ENCODE peak calls at places on chromosome 18, in four cellular contexts. One of them, this sample, is unnamed.

GRCh38 chr18:76679877-76680276 is 142.5 kb upstream of the ZNF236 start:
- DNase-seq in mammary epithelial cell: no peak
- DNase-seq in heart right ventricle: no peak
- DNase-seq in RWPE1: no peak
- DNase-seq in this sample: no peak

GRCh38 chr18:25164837-25165791 is 186.9 kb downstream of the ZNF521 start:
- DNase-seq in RWPE1: no peak
- DNase-seq in mammary epithelial cell: peak; percentile 6
- DNase-seq in heart right ventricle: no peak
- DNase-seq in this sample: no peak

GRCh38 chr18:57529151-57529550 is 57.4 kb downstream of the FECH start:
- DNase-seq in mammary epithelial cell: no peak
- DNase-seq in heart right ventricle: no peak
- DNase-seq in RWPE1: no peak
- DNase-seq in this sample: no peak

GRCh38 chr18:9135912-9136314 is 668 bp upstream of the ANKRD12 start:
- DNase-seq in mammary epithelial cell: peak; percentile 56
- DNase-seq in RWPE1: peak; percentile 37
- DNase-seq in heart right ventricle: no peak
- DNase-seq in this sample: no peak

GRCh38 chr18:36296591-36297418 is 708 bp upstream of the FHOD3 start:
- DNase-seq in mammary epithelial cell: peak; percentile 57
- DNase-seq in RWPE1: peak; percentile 54
- DNase-seq in heart right ventricle: peak; percentile 52
- DNase-seq in this sample: no peak

GRCh38 chr18:79569720-79570119 is 109.9 kb upstream of the CTDP1 start:
- DNase-seq in mammary epithelial cell: no peak
- DNase-seq in RWPE1: no peak
- DNase-seq in heart right ventricle: no peak
- DNase-seq in this sample: peak; percentile 39

GRCh38 chr18:77061946-77062517 is 70.6 kb downstream of the MBP start:
- DNase-seq in mammary epithelial cell: no peak
- DNase-seq in heart right ventricle: no peak
- DNase-seq in RWPE1: no peak
- DNase-seq in this sample: no peak

GRCh38 chr18:68918216-68918615 is 120.3 kb downstream of the CCDC102B start:
- DNase-seq in heart right ventricle: no peak
- DNase-seq in RWPE1: no peak
- DNase-seq in mammary epithelial cell: peak; percentile 49
- DNase-seq in this sample: no peak

GRCh38 chr18:8943900-8944870 is 158.3 kb upstream of the NDUFV2 start:
- DNase-seq in heart right ventricle: no peak
- DNase-seq in RWPE1: no peak
- DNase-seq in mammary epithelial cell: peak; percentile 41
- DNase-seq in this sample: no peak

GRCh38 chr18:22900558-22901183 is 32.5 kb upstream of the RBBP8 start:
- DNase-seq in heart right ventricle: peak; percentile 42
- DNase-seq in RWPE1: no peak
- DNase-seq in mammary epithelial cell: no peak
- DNase-seq in this sample: no peak

GRCh38 chr18:4369726-4370125 is 85.4 kb downstream of the DLGAP1 start:
- DNase-seq in mammary epithelial cell: no peak
- DNase-seq in heart right ventricle: no peak
- DNase-seq in RWPE1: no peak
- DNase-seq in this sample: no peak

GRCh38 chr18:73942081-73942625 is 205.5 kb downstream of the FBXO15 start:
- DNase-seq in mammary epithelial cell: no peak
- DNase-seq in heart right ventricle: no peak
- DNase-seq in RWPE1: no peak
- DNase-seq in this sample: no peak

GRCh38 chr18:24136967-24137373 is 1.9 kb upstream of the CABYR start:
- DNase-seq in RWPE1: no peak
- DNase-seq in heart right ventricle: no peak
- DNase-seq in mammary epithelial cell: no peak
- DNase-seq in this sample: no peak

GRCh38 chr18:49479381-49480137 is 7.5 kb downstream of the C18orf32 start:
- DNase-seq in heart right ventricle: no peak
- DNase-seq in RWPE1: no peak
- DNase-seq in mammary epithelial cell: no peak
- DNase-seq in this sample: no peak
- H3K27ac ChIP-seq in heart right ventricle: no peak overlapping the region
- H3K27ac ChIP-seq in RWPE1: no peak overlapping the region
- H3K27ac ChIP-seq in mammary epithelial cell: no peak overlapping the region
- H3K27ac ChIP-seq in this sample: no peak overlapping the region

GRCh38 chr18:75407468-75408437 is 19.8 kb downstream of the SMIM21 start:
- DNase-seq in mammary epithelial cell: peak; percentile 48
- DNase-seq in RWPE1: no peak
- DNase-seq in heart right ventricle: no peak
- DNase-seq in this sample: no peak
- H3K27ac ChIP-seq in mammary epithelial cell: peak overlapping the region; percentile 76
- H3K27ac ChIP-seq in RWPE1: peak overlapping the region; percentile 75
- H3K27ac ChIP-seq in heart right ventricle: no peak overlapping the region
- H3K27ac ChIP-seq in this sample: no peak overlapping the region

GRCh38 chr18:70640336-70640887 is 351.6 kb downstream of the SOCS6 start:
- DNase-seq in mammary epithelial cell: no peak
- DNase-seq in heart right ventricle: no peak
- DNase-seq in RWPE1: no peak
- DNase-seq in this sample: no peak
- H3K27ac ChIP-seq in mammary epithelial cell: no peak overlapping the region
- H3K27ac ChIP-seq in heart right ventricle: no peak overlapping the region
- H3K27ac ChIP-seq in RWPE1: no peak overlapping the region
- H3K27ac ChIP-seq in this sample: no peak overlapping the region

GRCh38 chr18:61605376-61606067 is 272.3 kb downstream of the CDH20 start:
- DNase-seq in heart right ventricle: no peak
- DNase-seq in RWPE1: no peak
- DNase-seq in mammary epithelial cell: no peak
- DNase-seq in this sample: no peak
- H3K27ac ChIP-seq in heart right ventricle: peak overlapping the region; percentile 85
- H3K27ac ChIP-seq in RWPE1: peak overlapping the region; percentile 90
- H3K27ac ChIP-seq in mammary epithelial cell: peak overlapping the region; percentile 76
- H3K27ac ChIP-seq in this sample: peak overlapping the region; percentile 45

DNA sequence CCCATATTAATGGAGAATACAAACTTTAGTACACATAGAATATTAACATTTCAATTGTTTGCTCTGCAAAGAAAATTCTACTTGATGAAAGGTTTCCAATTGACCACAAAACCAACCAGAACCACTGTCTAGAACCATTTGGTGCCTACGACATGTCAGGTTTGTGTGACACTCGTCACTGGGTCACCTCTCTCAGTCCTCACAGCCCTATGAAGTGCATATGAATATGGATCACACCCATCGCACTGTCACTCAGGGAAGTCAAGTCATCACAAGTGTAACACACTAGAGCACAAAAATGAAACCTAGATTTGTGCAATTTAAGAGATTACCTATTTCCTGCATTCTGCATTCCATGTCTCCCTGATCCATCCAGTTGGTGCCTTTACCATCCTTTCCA is 43.7 kb downstream of the PTPN2 start:
- DNase-seq in RWPE1: no peak
- DNase-seq in mammary epithelial cell: no peak
- DNase-seq in heart right ventricle: no peak
- DNase-seq in this sample: no peak
- H3K27ac ChIP-seq in RWPE1: no peak overlapping the region
- H3K27ac ChIP-seq in mammary epithelial cell: no peak overlapping the region
- H3K27ac ChIP-seq in heart right ventricle: no peak overlapping the region
- H3K27ac ChIP-seq in this sample: no peak overlapping the region

DNA sequence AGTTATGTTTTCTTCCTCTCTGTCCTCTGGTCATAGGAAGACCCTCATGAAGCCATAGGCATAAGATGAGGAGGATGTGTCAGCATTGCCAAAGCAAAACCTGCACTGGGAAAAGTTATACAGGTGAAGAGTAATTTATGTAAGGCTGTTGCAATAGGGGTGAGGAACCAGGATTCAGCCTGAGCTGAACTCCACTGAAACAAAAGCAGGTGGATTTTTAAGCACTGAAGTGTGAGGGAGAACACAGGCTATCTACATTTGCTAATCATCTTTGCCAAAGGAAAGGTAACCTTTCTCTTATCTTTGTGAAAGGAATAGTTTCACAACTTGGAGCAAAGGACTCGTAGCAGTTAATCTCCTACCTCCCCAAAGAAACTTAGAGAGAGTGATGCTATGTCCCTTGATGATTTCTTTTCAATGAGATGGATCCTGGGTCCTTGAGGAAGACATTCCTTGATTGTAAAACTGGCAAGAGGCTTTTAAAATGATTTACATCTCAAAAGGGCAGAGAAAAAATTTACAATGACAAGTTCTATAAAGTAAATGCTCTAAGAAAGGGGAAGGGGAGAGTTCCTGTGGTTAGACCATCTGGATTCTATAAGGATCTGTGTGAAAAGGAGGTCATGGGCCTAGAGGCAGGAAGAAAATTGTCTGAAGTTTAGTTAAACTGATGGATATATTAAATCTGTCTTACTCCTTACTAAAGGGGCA is 385.4 kb upstream of the CDH7 start:
- DNase-seq in RWPE1: no peak
- DNase-seq in heart right ventricle: no peak
- DNase-seq in mammary epithelial cell: no peak
- DNase-seq in this sample: no peak
- H3K27ac ChIP-seq in RWPE1: no peak overlapping the region
- H3K27ac ChIP-seq in heart right ventricle: no peak overlapping the region
- H3K27ac ChIP-seq in mammary epithelial cell: no peak overlapping the region
- H3K27ac ChIP-seq in this sample: no peak overlapping the region

DNA sequence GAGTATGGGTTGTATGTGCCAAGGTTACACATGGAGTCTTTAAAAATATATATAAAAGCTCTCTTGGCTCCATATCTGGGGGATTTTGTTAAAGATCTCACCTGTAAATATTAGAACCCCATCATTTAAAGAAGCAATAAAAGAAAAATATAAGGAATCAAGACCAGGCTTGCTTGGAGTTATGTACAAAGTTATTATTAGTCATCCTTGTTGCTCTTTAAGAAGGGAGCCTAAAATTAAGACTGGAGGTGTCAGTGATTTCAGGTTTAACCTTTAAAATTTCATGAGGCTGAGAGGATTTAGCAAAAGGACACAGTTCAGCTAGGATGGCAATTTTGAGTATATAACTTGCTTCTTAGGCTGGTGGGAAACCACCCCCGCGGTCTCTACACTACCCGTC is 181.4 kb downstream of the SETBP1 start:
- DNase-seq in heart right ventricle: no peak
- DNase-seq in RWPE1: no peak
- DNase-seq in mammary epithelial cell: no peak
- DNase-seq in this sample: no peak
- H3K27ac ChIP-seq in heart right ventricle: no peak overlapping the region
- H3K27ac ChIP-seq in RWPE1: no peak overlapping the region
- H3K27ac ChIP-seq in mammary epithelial cell: no peak overlapping the region
- H3K27ac ChIP-seq in this sample: no peak overlapping the region

GRCh38 chr18:38453880-38454279 is 888.3 kb upstream of the CELF4 start:
- DNase-seq in RWPE1: no peak
- DNase-seq in mammary epithelial cell: no peak
- DNase-seq in heart right ventricle: no peak
- DNase-seq in this sample: no peak
- H3K27ac ChIP-seq in RWPE1: no peak overlapping the region
- H3K27ac ChIP-seq in mammary epithelial cell: no peak overlapping the region
- H3K27ac ChIP-seq in heart right ventricle: no peak overlapping the region
- H3K27ac ChIP-seq in this sample: no peak overlapping the region